ENCODE peak calls at places on chromosomes 7 and 10, in four cellular contexts. S, O, C and W are unnamed samples.

GRCh38 chr7:139183878-139184338 is 47.1 kb upstream of the UBN2 start:
- DNase-seq in S (no peak), O (no peak), C (no peak), W (no peak)

GRCh38 chr10:51031995-51032394 is 42.3 kb upstream of the PRKG1 start:
- DNase-seq in S (no peak), O (no peak), C (no peak), W (no peak)

GRCh38 chr7:31408120-31408729 is 67.7 kb upstream of the NEUROD6 start:
- DNase-seq in S (no peak), O (no peak), C (no peak), W (no peak)

GRCh38 chr10:80204193-80204714 is 1.1 kb downstream of the ANXA11 start:
- DNase-seq in S (no peak), O (no peak), C (no peak), W (no peak)

GRCh38 chr10:75612904-75613684 is 181.7 kb downstream of the LRMDA start:
- DNase-seq in S (no peak), O (no peak), C (no peak), W (no peak)

GRCh38 chr10:92970301-92971070 is 90.1 kb upstream of the CYP26C1 start:
- DNase-seq in S (no peak), O (no peak), C (no peak), W (no peak)

GRCh38 chr7:2358968-2359527 is 4.4 kb downstream of the EIF3B start:
- DNase-seq in S (no peak), O (no peak), C (no peak), W (no peak)

GRCh38 chr10:125114761-125115391 is 45.5 kb downstream of the CTBP2 start:
- DNase-seq in S (no peak), O (no peak), C (no peak), W (no peak)

GRCh38 chr10:126917975-126918908 is 13.0 kb downstream of the DOCK1 start:
- DNase-seq in S (no peak), O (peak; percentile 35), C (no peak), W (no peak)

GRCh38 chr10:21020545-21020944 is 123.4 kb upstream of the NEBL start:
- DNase-seq in S (no peak), O (no peak), C (no peak), W (no peak)

GRCh38 chr7:140121321-140121720 is 55.5 kb downstream of the KDM7A start:
- DNase-seq in S (no peak), O (no peak), C (no peak), W (no peak)

GRCh38 chr7:143434660-143435059 is 8.6 kb upstream of the TAS2R60 start:
- DNase-seq in S (no peak), O (no peak), C (no peak), W (no peak)

GRCh38 chr10:109966961-109967738 is 40.6 kb upstream of the ADD3 start:
- DNase-seq in S (no peak), O (no peak), C (no peak), W (peak; percentile 6)